ENCODE peak calls at places on chromosome 20, in nine cellular contexts. Z is non-pigmented ciliary epithelial cell; F is neuronal stem cell; E is erythroblast; X is GM12865; O is cardiac fibroblast; I is activated naive CD8-positive, alpha-beta T cell treated with anti-CD3 and anti-CD28 coated beads, Interleukin-2, amount 50 U/mL, for 24 hours; T is HT1080; Y is HEK293T. W is an unnamed sample.

GRCh38 chr20:57973886-57974285 is 254.6 kb downstream of the ANKRD60 start:
- DNase-seq in Z (no peak), T (no peak), F (no peak), I (no peak), Y (no peak), O (no peak), E (no peak), X (no peak), W (no peak)

GRCh38 chr20:41293269-41294037 is 24.1 kb downstream of the ZHX3 start:
- DNase-seq in I (no peak), E (no peak), O (no peak), T (no peak), F (no peak), X (no peak), Y (no peak), Z (no peak), W (no peak)

GRCh38 chr20:53774487-53775203 is 181.0 kb upstream of the ZNF217 start:
- DNase-seq in Y (no peak), T (peak; percentile 93), X (no peak), F (no peak), I (no peak), Z (peak; percentile 84), O (peak; percentile 96), E (no peak), W (no peak)

GRCh38 chr20:57985278-57985677 is 243.2 kb downstream of the ANKRD60 start:
- DNase-seq in Y (no peak), X (no peak), Z (no peak), T (no peak), E (no peak), I (no peak), F (no peak), O (no peak), W (no peak)

GRCh38 chr20:49712918-49713778 is 530 bp downstream of the B4GALT5 start:
- DNase-seq in Z (no peak), O (peak; percentile 29), Y (peak; percentile 18), T (peak; percentile 29), I (peak; percentile 36), F (no peak), E (peak; percentile 55), X (peak; percentile 62), W (peak; percentile 39)

GRCh38 chr20:52303281-52303950 is 111.8 kb upstream of the ZFP64 start:
- DNase-seq in I (no peak), Z (no peak), O (no peak), T (no peak), F (no peak), E (no peak), X (no peak), Y (no peak), W (no peak)

GRCh38 chr20:57547250-57547649 is 13.7 kb upstream of the PCK1 start:
- DNase-seq in O (peak; percentile 18), Y (no peak), F (no peak), T (no peak), E (no peak), X (no peak), I (no peak), Z (no peak), W (no peak)

GRCh38 chr20:10171864-10172751 is 46.5 kb upstream of the SNAP25 start:
- DNase-seq in I (peak; percentile 45), E (no peak), Z (no peak), T (peak; percentile 65), O (peak; percentile 16), X (no peak), F (peak; percentile 15), Y (peak; percentile 10), W (no peak)

GRCh38 chr20:20184149-20184548 is 131.8 kb downstream of the CFAP61 start:
- DNase-seq in X (peak; percentile 58), I (peak; percentile 31), T (peak; percentile 9), Y (no peak), F (no peak), E (no peak), Z (no peak), O (peak; percentile 17), W (peak; percentile 5)

GRCh38 chr20:52060794-52061714 is 130.5 kb downstream of the ZFP64 start:
- DNase-seq in O (peak; percentile 59), I (no peak), F (peak; percentile 44), X (no peak), T (peak; percentile 67), Z (no peak), Y (peak; percentile 24), E (no peak), W (no peak)

GRCh38 chr20:33521461-33521860 is 31.6 kb downstream of the CBFA2T2 start:
- DNase-seq in Y (no peak), O (no peak), E (no peak), T (no peak), I (no peak), Z (no peak), X (no peak), F (no peak), W (no peak)

GRCh38 chr20:33719277-33719988 is 677 bp downstream of the PXMP4 start:
- DNase-seq in Y (no peak), E (peak; percentile 37), X (no peak), F (no peak), Z (no peak), T (peak; percentile 14), O (peak; percentile 6), I (no peak), W (no peak)